ENCODE peak calls at places on chromosome 7, in eight cellular contexts. L is stimulated activated CD8-positive, alpha-beta memory T cell treated with anti-CD3 and anti-CD28 coated beads, Interleukin-4, amount 100 ng/mL, for 4 hours; J is heart right ventricle; W is GM12878; P is stimulated activated CD4-positive, alpha-beta T cell treated with anti-CD3 and anti-CD28 coated beads, Interleukin-2, amount 100 ng/mL, for 24 hours; E is breast epithelium; K is HS-5; Y is cardiac septum. D is an unnamed sample.

GRCh38 chr7:137834552-137834951 is 12.2 kb downstream of the DGKI start:
- DNase-seq in J (no peak), K (no peak), P (no peak), W (no peak), Y (no peak), E (no peak), L (no peak), D (no peak)

GRCh38 chr7:124032369-124033092 is at the start of gene TMEM229A:
- DNase-seq in W (no peak), P (peak), K (peak), L (no peak), J (peak), E (no peak), Y (no peak), D (no peak)

GRCh38 chr7:121158665-121159064 is 170.1 kb upstream of the WNT16 start:
- DNase-seq in E (no peak), J (no peak), K (no peak), L (no peak), P (no peak), W (no peak), Y (no peak), D (no peak)

GRCh38 chr7:87448427-87448826 is 27.1 kb downstream of the ABCB4 start:
- DNase-seq in E (no peak), K (no peak), P (no peak), J (no peak), Y (no peak), W (no peak), L (no peak), D (no peak)

GRCh38 chr7:101941481-101942383 is 124.3 kb downstream of the CUX1 start:
- DNase-seq in Y (no peak), K (peak), P (no peak), W (no peak), L (no peak), E (no peak), J (no peak), D (no peak)

GRCh38 chr7:52715701-52716100 is 319.7 kb upstream of the POM121L12 start:
- DNase-seq in K (no peak), P (no peak), Y (no peak), J (no peak), L (no peak), E (no peak), W (no peak), D (no peak)

GRCh38 chr7:1767524-1767923 is 97.4 kb downstream of the ELFN1 start:
- DNase-seq in P (no peak), J (no peak), K (no peak), Y (peak), L (no peak), W (no peak), E (no peak), D (no peak)

GRCh38 chr7:7761340-7761973 is 43.0 kb upstream of the RPA3 start:
- DNase-seq in K (peak), L (no peak), P (no peak), W (no peak), E (no peak), Y (no peak), J (no peak), D (no peak)

GRCh38 chr7:30984359-30985107 is 20.8 kb downstream of the GHRHR start:
- DNase-seq in J (no peak), W (no peak), E (no peak), L (no peak), P (no peak), Y (peak), K (peak), D (no peak)

GRCh38 chr7:107435749-107436148 is 34.1 kb upstream of the GPR22 start:
- DNase-seq in L (no peak), J (no peak), Y (no peak), W (no peak), E (no peak), K (no peak), P (no peak), D (no peak)

GRCh38 chr7:75623390-75624133 is 115.2 kb downstream of the HIP1 start:
- DNase-seq in W (no peak), P (no peak), J (no peak), K (no peak), E (no peak), Y (no peak), L (no peak), D (no peak)

GRCh38 chr7:77917500-77918262 is 119.1 kb downstream of the PHTF2 start:
- DNase-seq in E (no peak), J (no peak), K (no peak), Y (no peak), L (no peak), P (no peak), W (no peak), D (no peak)

GRCh38 chr7:21261627-21262564 is 166.0 kb upstream of the SP4 start:
- DNase-seq in K (peak), Y (no peak), J (no peak), L (peak), E (no peak), P (peak), W (peak), D (no peak)

GRCh38 chr7:157397751-157398691 is 61.2 kb downstream of the DNAJB6 start:
- DNase-seq in L (no peak), E (no peak), J (no peak), Y (peak), K (no peak), P (peak), W (no peak), D (no peak)

GRCh38 chr7:46738713-46739220 is 817.7 kb upstream of the IGFBP3 start:
- DNase-seq in K (no peak), W (no peak), L (no peak), Y (no peak), P (no peak), E (no peak), J (no peak), D (no peak)

GRCh38 chr7:3087243-3087642 is 43.6 kb upstream of the CARD11 start:
- DNase-seq in W (no peak), K (no peak), J (no peak), L (no peak), Y (no peak), P (no peak), E (no peak), D (no peak)

GRCh38 chr7:96152706-96153105 is 169.2 kb downstream of the SLC25A13 start:
- DNase-seq in E (no peak), L (no peak), W (no peak), K (no peak), J (no peak), P (no peak), Y (no peak), D (no peak)

GRCh38 chr7:91579837-91580236 is 300.7 kb downstream of the MTERF1 start:
- DNase-seq in P (no peak), L (no peak), W (no peak), K (no peak), E (no peak), Y (no peak), J (no peak), D (no peak)

GRCh38 chr7:139955098-139955820 is 107.5 kb downstream of the PARP12 start:
- DNase-seq in J (no peak), Y (no peak), E (no peak), P (no peak), W (no peak), K (no peak), L (no peak), D (no peak)

GRCh38 chr7:89334785-89335184 is 539.2 kb upstream of the TEX47 start:
- DNase-seq in P (no peak), W (no peak), Y (no peak), J (no peak), E (no peak), K (no peak), L (no peak), D (no peak)

GRCh38 chr7:142626420-142627035 is 122.7 kb upstream of the PRSS1 start:
- DNase-seq in L (peak), Y (no peak), J (no peak), K (no peak), W (no peak), P (peak), E (no peak), D (no peak)

GRCh38 chr7:94053532-94053931 is 49.4 kb upstream of the BET1 start:
- DNase-seq in L (no peak), Y (no peak), P (no peak), J (no peak), W (no peak), E (no peak), K (no peak), D (no peak)

GRCh38 chr7:98394377-98394836 is 6.5 kb downstream of the BAIAP2L1 start:
- DNase-seq in Y (no peak), P (no peak), L (no peak), K (no peak), E (no peak), J (no peak), W (no peak), D (no peak)

GRCh38 chr7:112150823-112151641 is 55.2 kb downstream of the DOCK4 start:
- DNase-seq in P (no peak), K (no peak), Y (no peak), J (no peak), E (no peak), W (no peak), L (no peak), D (no peak)

GRCh38 chr7:99365318-99366141 is 9.0 kb upstream of the ARPC1B start:
- DNase-seq in P (peak), Y (peak), J (peak), K (no peak), W (no peak), L (no peak), E (no peak), D (no peak)

GRCh38 chr7:80770675-80771081 is 132.2 kb downstream of the CD36 start:
- DNase-seq in W (peak), J (no peak), K (no peak), E (no peak), Y (no peak), L (no peak), P (no peak), D (no peak)

GRCh38 chr7:74598558-74598957 is 59.0 kb upstream of the GTF2I start:
- DNase-seq in L (no peak), W (no peak), Y (no peak), P (no peak), E (no peak), J (no peak), K (peak), D (no peak)

GRCh38 chr7:156969972-156970420 is 20.5 kb downstream of the NOM1 start:
- DNase-seq in W (no peak), L (no peak), K (no peak), E (peak), P (no peak), J (no peak), Y (no peak), D (no peak)

GRCh38 chr7:96173777-96174176 is 148.1 kb downstream of the SLC25A13 start:
- DNase-seq in P (no peak), L (no peak), J (no peak), E (no peak), K (no peak), Y (no peak), W (no peak), D (no peak)

GRCh38 chr7:32142649-32143048 is 72.4 kb upstream of the PDE1C start:
- DNase-seq in K (no peak), Y (no peak), J (no peak), P (no peak), W (no peak), L (no peak), E (no peak), D (no peak)

GRCh38 chr7:64308019-64308275 is 5.8 kb upstream of the ZNF736 start:
- DNase-seq in W (no peak), E (no peak), K (no peak), Y (no peak), L (no peak), P (peak), J (no peak), D (no peak)

GRCh38 chr7:149851449-149851848 is 13.3 kb downstream of the ZNF862 start:
- DNase-seq in J (no peak), K (no peak), Y (no peak), E (no peak), L (no peak), P (no peak), W (no peak), D (no peak)

GRCh38 chr7:132425920-132426319 is 150.3 kb downstream of the PLXNA4 start:
- DNase-seq in E (no peak), L (no peak), W (no peak), J (no peak), P (no peak), Y (no peak), K (no peak), D (no peak)